ENCODE peak calls at places on chromosomes 4 and X, in eight cellular contexts. C, Q, S, P, L, E, J and B are unnamed samples.
A peak's percentile ranks its signal among the peaks of the same experiment; 100 is the strongest.

GRCh38 chr4:140645614-140646412 is 77.1 kb upstream of the UCP1 start:
- DNase-seq in C (no peak), Q (no peak), S (no peak), P (no peak), L (no peak), E (peak; percentile 66), J (no peak), B (no peak)

GRCh38 chr4:13415068-13415785 is 68.9 kb downstream of the RAB28 start:
- DNase-seq in C (no peak), Q (no peak), S (no peak), P (peak; percentile 45), L (no peak), E (no peak), J (no peak), B (no peak)

GRCh38 chr4:87853108-87853507 is 20.3 kb downstream of the MEPE start:
- DNase-seq in C (no peak), Q (no peak), S (no peak), P (no peak), L (no peak), E (no peak), J (no peak), B (peak; percentile 29)

GRCh38 chr4:68271851-68272756 is 26.6 kb upstream of the TMPRSS11B start:
- DNase-seq in C (no peak), Q (no peak), S (no peak), P (peak; percentile 32), L (no peak), E (no peak), J (peak; percentile 13), B (peak; percentile 44)

GRCh38 chr4:174394915-174395314 is 111.2 kb downstream of the CEP44 start:
- DNase-seq in C (no peak), Q (no peak), S (no peak), P (no peak), L (no peak), E (no peak), J (no peak), B (no peak)

GRCh38 chr4:73589887-73590801 is 30.1 kb downstream of the RASSF6 start:
- DNase-seq in C (no peak), Q (no peak), S (no peak), P (no peak), L (no peak), E (no peak), J (no peak), B (peak; percentile 41)

GRCh38 chrX:41734530-41734929 is 10.5 kb downstream of the GPR82 start:
- DNase-seq in C (no peak), Q (no peak), S (no peak), P (no peak), L (no peak), E (no peak), J (no peak), B (no peak)

GRCh38 chr4:149108626-149109025 is 666.4 kb upstream of the NR3C2 start:
- DNase-seq in C (no peak), Q (no peak), S (no peak), P (no peak), L (no peak), E (no peak), J (no peak), B (no peak)

GRCh38 chr4:92362002-92362401 is 58.2 kb downstream of the GRID2 start:
- DNase-seq in C (no peak), Q (no peak), S (no peak), P (no peak), L (no peak), E (no peak), J (no peak), B (no peak)

GRCh38 chrX:130652824-130653578 is 250.0 kb downstream of the ENOX2 start:
- DNase-seq in C (no peak), Q (no peak), S (no peak), P (no peak), L (no peak), E (no peak), J (no peak), B (no peak)

GRCh38 chr4:87073570-87074470 is 139.0 kb downstream of the AFF1 start:
- DNase-seq in C (no peak), Q (peak; percentile 32), S (no peak), P (no peak), L (peak; percentile 45), E (peak; percentile 44), J (no peak), B (peak; percentile 54)

GRCh38 chrX:30618160-30618765 is 35.0 kb upstream of the GK start:
- DNase-seq in C (no peak), Q (no peak), S (no peak), P (peak; percentile 51), L (no peak), E (no peak), J (no peak), B (no peak)
- TF ChIP-seq CTCF in C (no peak), Q (no peak), S (no peak), P (peak; percentile 62), L (no peak), E (no peak), J (no peak), B (no peak)

GRCh38 chrX:15686818-15687685 is 22.4 kb upstream of the CLTRN start:
- DNase-seq in C (peak; percentile 67), Q (peak; percentile 20), S (peak; percentile 61), P (peak; percentile 59), L (peak; percentile 60), E (peak; percentile 45), J (peak; percentile 55), B (peak; percentile 44)
- TF ChIP-seq CTCF in C (peak; percentile 37), Q (peak; percentile 57), S (peak; percentile 45), P (peak; percentile 92), L (peak; percentile 69), E (peak; percentile 65), J (peak; percentile 89), B (peak; percentile 57)

DNA sequence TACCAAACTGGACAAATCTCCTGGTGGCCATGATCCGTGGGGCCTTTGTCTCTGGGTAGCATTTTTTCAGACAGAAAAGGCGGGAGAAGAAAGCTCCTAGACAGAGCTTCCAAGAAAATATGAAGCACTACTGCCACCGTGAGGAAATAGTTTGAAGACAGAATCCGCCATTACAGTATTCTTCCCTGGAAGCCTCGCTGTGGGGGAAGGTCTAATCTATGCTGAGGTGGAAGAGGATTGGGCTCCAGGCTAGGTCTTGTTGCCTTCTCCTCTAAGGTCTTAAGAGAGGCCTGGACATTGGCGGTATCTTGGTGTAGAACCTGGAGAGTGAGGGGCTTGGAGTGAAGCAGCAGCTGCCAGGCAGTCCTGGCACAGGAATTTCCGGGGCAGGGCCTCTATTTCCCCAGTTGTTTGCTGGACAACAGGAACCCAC is 218.9 kb downstream of the OR13H1 start:
- DNase-seq in C (peak; percentile 48), Q (no peak), S (no peak), P (no peak), L (peak; percentile 65), E (no peak), J (no peak), B (peak; percentile 23)
- TF ChIP-seq CTCF in C (no peak), Q (no peak), S (no peak), P (no peak), L (peak; percentile 57), E (peak; percentile 65), J (no peak), B (no peak)

GRCh38 chr4:108166441-108167315 is 2.1 kb downstream of the LEF1 start:
- DNase-seq in C (peak; percentile 54), Q (peak; percentile 61), S (no peak), P (peak; percentile 85), L (no peak), E (no peak), J (peak; percentile 31), B (peak; percentile 71)
- TF ChIP-seq CTCF in C (no peak), Q (no peak), S (no peak), P (no peak), L (no peak), E (no peak), J (peak; percentile 40), B (no peak)

DNA sequence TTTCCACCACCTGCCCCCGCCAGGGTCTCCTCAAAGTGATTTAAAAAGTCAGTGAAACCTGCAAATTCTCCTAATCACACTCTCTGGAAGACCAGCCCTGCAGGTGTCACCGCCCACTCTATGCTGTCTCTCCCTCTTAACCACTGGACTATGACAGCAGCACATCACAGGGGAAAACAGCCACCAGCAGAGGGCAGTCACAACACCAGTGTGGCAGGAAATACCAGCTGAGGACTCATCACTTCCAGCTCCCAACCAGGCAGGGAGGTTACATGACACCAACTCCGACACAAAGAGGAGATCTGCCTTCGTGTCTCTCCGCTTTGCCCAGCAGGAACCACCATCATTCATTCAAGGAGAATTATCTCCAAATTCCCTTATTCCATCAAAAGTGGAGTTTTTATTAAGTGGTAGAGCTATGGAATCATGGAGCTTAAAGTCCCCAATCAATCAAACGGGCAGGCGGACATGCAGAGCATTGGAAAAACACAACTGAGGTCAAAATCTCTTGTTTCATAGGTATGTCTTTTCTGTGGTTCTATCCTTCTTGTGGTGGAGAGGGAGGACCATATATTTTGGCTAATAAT is 91.3 kb downstream of the NSUN7 start:
- DNase-seq in C (peak; percentile 74), Q (peak; percentile 93), S (peak; percentile 84), P (peak; percentile 96), L (peak; percentile 29), E (peak; percentile 80), J (peak; percentile 80), B (peak; percentile 62)
- TF ChIP-seq CTCF in C (peak; percentile 37), Q (peak; percentile 77), S (peak; percentile 66), P (peak; percentile 94), L (no peak), E (peak; percentile 58), J (peak; percentile 77), B (peak; percentile 74)